ENCODE peak calls at places on chromosomes 11 and 22, in six cellular contexts. E is CD4-positive, alpha-beta T cell; U is spleen; L is LoVo; M is ACHN; O is SK-N-SH. T is an unnamed sample.

GRCh38 chr11:8080674-8081590 is at the start of gene TUB:
- DNase-seq in L (no peak), O (peak; percentile 97), M (no peak), U (peak; percentile 61), E (no peak), T (no peak)

GRCh38 chr11:72721276-72721675 is 30.9 kb downstream of the ARAP1 start:
- DNase-seq in O (no peak), E (no peak), U (no peak), L (no peak), M (no peak), T (no peak)

GRCh38 chr11:38543311-38543710 is 1945.3 kb upstream of the RAG2 start:
- DNase-seq in E (no peak), M (no peak), L (no peak), O (no peak), U (no peak), T (no peak)

GRCh38 chr11:120142072-120142423 is 4.1 kb upstream of the TRIM29 start:
- DNase-seq in E (no peak), L (no peak), U (no peak), M (no peak), O (no peak), T (no peak)

GRCh38 chr11:1637628-1638027 is 8.1 kb downstream of the KRTAP5-5 start:
- DNase-seq in O (no peak), M (no peak), U (no peak), E (no peak), L (no peak), T (no peak)

GRCh38 chr22:26894766-26895485 is 237.5 kb downstream of the MIAT start:
- DNase-seq in O (no peak), E (no peak), U (no peak), L (peak; percentile 12), M (peak; percentile 84), T (no peak)

GRCh38 chr22:47551438-47551788 is 789.0 kb downstream of the TBC1D22A start:
- DNase-seq in E (no peak), U (no peak), L (no peak), M (no peak), O (no peak), T (no peak)

GRCh38 chr22:19197997-19198865 is 19.7 kb upstream of the SLC25A1 start:
- DNase-seq in L (no peak), M (no peak), U (no peak), E (no peak), O (no peak), T (no peak)

GRCh38 chr22:38828191-38828590 is 15.6 kb downstream of the NPTXR start:
- DNase-seq in M (no peak), U (no peak), L (no peak), E (no peak), O (no peak), T (no peak)

GRCh38 chr11:3123761-3124733 is 41.1 kb downstream of the OSBPL5 start:
- DNase-seq in L (peak; percentile 30), O (peak; percentile 27), U (peak; percentile 71), E (no peak), M (peak; percentile 85), T (no peak)

GRCh38 chr11:5564259-5565019 is 16.1 kb upstream of the OR52H1 start:
- DNase-seq in M (no peak), E (no peak), U (no peak), L (no peak), O (no peak), T (no peak)

T was measured in NCI-H1048.